ENCODE peak calls at places on chromosomes 11 and 22, in eight cellular contexts. One of them, this sample, is unnamed. For H3K27me3 and H3K9me3, the result is how much of the 10 kb centered on the place peaks cover.

GRCh38 chr11:118252688-118253087 is 523 bp upstream of the MPZL3 start:
- DNase-seq in suprapubic skin: no peak
- DNase-seq in cardiac muscle cell: no peak
- DNase-seq in ovary: no peak
- DNase-seq in colonic mucosa: no peak
- DNase-seq in endodermal cell: no peak
- DNase-seq in DND-41: no peak
- DNase-seq in GM23248: no peak
- DNase-seq in this sample: no peak

GRCh38 chr11:68118753-68119448 is 2.3 kb downstream of the CHKA start:
- DNase-seq in suprapubic skin: peak
- DNase-seq in cardiac muscle cell: peak
- DNase-seq in ovary: no peak
- DNase-seq in colonic mucosa: no peak
- DNase-seq in endodermal cell: no peak
- DNase-seq in DND-41: no peak
- DNase-seq in GM23248: no peak
- DNase-seq in this sample: peak

GRCh38 chr22:35899736-35900135 is 128.9 kb downstream of the RBFOX2 start:
- DNase-seq in suprapubic skin: no peak
- DNase-seq in cardiac muscle cell: no peak
- DNase-seq in ovary: no peak
- DNase-seq in colonic mucosa: no peak
- DNase-seq in endodermal cell: no peak
- DNase-seq in DND-41: no peak
- DNase-seq in GM23248: no peak
- DNase-seq in this sample: no peak

GRCh38 chr11:8357891-8358566 is 94.4 kb upstream of the LMO1 start:
- DNase-seq in suprapubic skin: no peak
- DNase-seq in cardiac muscle cell: no peak
- DNase-seq in ovary: no peak
- DNase-seq in colonic mucosa: no peak
- DNase-seq in endodermal cell: peak
- DNase-seq in DND-41: no peak
- DNase-seq in GM23248: no peak
- DNase-seq in this sample: no peak

GRCh38 chr11:103662880-103663279 is 373.6 kb upstream of the DDI1 start:
- DNase-seq in suprapubic skin: no peak
- DNase-seq in cardiac muscle cell: no peak
- DNase-seq in ovary: no peak
- DNase-seq in colonic mucosa: no peak
- DNase-seq in endodermal cell: no peak
- DNase-seq in DND-41: peak
- DNase-seq in GM23248: no peak
- DNase-seq in this sample: no peak

GRCh38 chr11:17978553-17979287 is 34.1 kb downstream of the SERGEF start:
- DNase-seq in suprapubic skin: no peak
- DNase-seq in cardiac muscle cell: peak
- DNase-seq in ovary: no peak
- DNase-seq in colonic mucosa: peak
- DNase-seq in endodermal cell: peak
- DNase-seq in DND-41: peak
- DNase-seq in GM23248: peak
- DNase-seq in this sample: peak

GRCh38 chr22:45493286-45493771 is 9.4 kb upstream of the FBLN1 start:
- DNase-seq in suprapubic skin: no peak
- DNase-seq in cardiac muscle cell: no peak
- DNase-seq in ovary: peak
- DNase-seq in colonic mucosa: no peak
- DNase-seq in endodermal cell: peak
- DNase-seq in DND-41: no peak
- DNase-seq in GM23248: peak
- DNase-seq in this sample: no peak

GRCh38 chr22:31726692-31727091 is 23.2 kb downstream of the PRR14L start:
- DNase-seq in suprapubic skin: no peak
- DNase-seq in cardiac muscle cell: no peak
- DNase-seq in ovary: no peak
- DNase-seq in colonic mucosa: no peak
- DNase-seq in endodermal cell: no peak
- DNase-seq in DND-41: no peak
- DNase-seq in GM23248: no peak
- DNase-seq in this sample: no peak

GRCh38 chr22:37742374-37743092 is 45.7 kb downstream of the TRIOBP start:
- DNase-seq in suprapubic skin: no peak
- DNase-seq in cardiac muscle cell: no peak
- DNase-seq in ovary: peak
- DNase-seq in colonic mucosa: no peak
- DNase-seq in endodermal cell: no peak
- DNase-seq in DND-41: no peak
- DNase-seq in GM23248: peak
- DNase-seq in this sample: no peak

GRCh38 chr22:27801616-27802388 is at the start of gene MN1:
- DNase-seq in suprapubic skin: no peak
- DNase-seq in cardiac muscle cell: peak
- DNase-seq in ovary: peak
- DNase-seq in colonic mucosa: peak
- DNase-seq in endodermal cell: peak
- DNase-seq in DND-41: no peak
- DNase-seq in GM23248: peak
- DNase-seq in this sample: peak

GRCh38 chr22:43479311-43479710 is 67.5 kb downstream of the MPPED1 start:
- DNase-seq in suprapubic skin: no peak
- DNase-seq in cardiac muscle cell: no peak
- DNase-seq in ovary: no peak
- DNase-seq in colonic mucosa: no peak
- DNase-seq in endodermal cell: no peak
- DNase-seq in DND-41: no peak
- DNase-seq in GM23248: no peak
- DNase-seq in this sample: no peak

GRCh38 chr11:3200388-3201111 is 18.1 kb downstream of the MRGPRG start:
- DNase-seq in suprapubic skin: peak
- DNase-seq in cardiac muscle cell: no peak
- DNase-seq in ovary: no peak
- DNase-seq in colonic mucosa: no peak
- DNase-seq in endodermal cell: peak
- DNase-seq in DND-41: no peak
- DNase-seq in GM23248: no peak
- DNase-seq in this sample: peak

GRCh38 chr11:65574147-65574962 is 1.5 kb upstream of the EHBP1L1 start:
- DNase-seq in suprapubic skin: peak
- DNase-seq in cardiac muscle cell: peak
- DNase-seq in ovary: peak
- DNase-seq in colonic mucosa: peak
- DNase-seq in endodermal cell: peak
- DNase-seq in DND-41: peak
- DNase-seq in GM23248: peak
- DNase-seq in this sample: peak

GRCh38 chr11:18775492-18776292 is 15.9 kb downstream of the PTPN5 start:
- DNase-seq in suprapubic skin: no peak
- DNase-seq in cardiac muscle cell: peak
- DNase-seq in ovary: no peak
- DNase-seq in colonic mucosa: peak
- DNase-seq in endodermal cell: peak
- DNase-seq in DND-41: peak
- DNase-seq in GM23248: peak
- DNase-seq in this sample: peak

GRCh38 chr22:23168381-23169031 is 11.8 kb upstream of the BCR start:
- DNase-seq in suprapubic skin: no peak
- DNase-seq in cardiac muscle cell: no peak
- DNase-seq in ovary: no peak
- DNase-seq in colonic mucosa: no peak
- DNase-seq in endodermal cell: no peak
- DNase-seq in DND-41: no peak
- DNase-seq in GM23248: no peak
- DNase-seq in this sample: no peak

GRCh38 chr11:26950260-26950719 is 43.6 kb upstream of the FIBIN start:
- DNase-seq in suprapubic skin: no peak
- DNase-seq in cardiac muscle cell: no peak
- DNase-seq in ovary: no peak
- DNase-seq in colonic mucosa: peak
- DNase-seq in endodermal cell: no peak
- DNase-seq in DND-41: no peak
- DNase-seq in GM23248: peak
- DNase-seq in this sample: peak

GRCh38 chr11:45538363-45538762 is 127.1 kb downstream of the CHST1 start:
- DNase-seq in suprapubic skin: no peak
- DNase-seq in cardiac muscle cell: no peak
- DNase-seq in ovary: no peak
- DNase-seq in colonic mucosa: no peak
- DNase-seq in endodermal cell: no peak
- DNase-seq in DND-41: no peak
- DNase-seq in GM23248: no peak
- DNase-seq in this sample: no peak

GRCh38 chr22:47193606-47194316 is 431.3 kb downstream of the TBC1D22A start:
- DNase-seq in suprapubic skin: peak
- DNase-seq in cardiac muscle cell: no peak
- DNase-seq in ovary: peak
- DNase-seq in colonic mucosa: peak
- DNase-seq in endodermal cell: peak
- DNase-seq in DND-41: no peak
- DNase-seq in GM23248: no peak
- DNase-seq in this sample: no peak

GRCh38 chr11:15716550-15716949 is 601.8 kb downstream of the INSC start:
- DNase-seq in suprapubic skin: no peak
- DNase-seq in cardiac muscle cell: no peak
- DNase-seq in ovary: no peak
- DNase-seq in colonic mucosa: no peak
- DNase-seq in endodermal cell: peak
- DNase-seq in DND-41: no peak
- DNase-seq in GM23248: no peak
- DNase-seq in this sample: no peak

GRCh38 chr11:119874660-119875238 is 145.7 kb upstream of the NECTIN1 start:
- DNase-seq in suprapubic skin: no peak
- DNase-seq in cardiac muscle cell: no peak
- DNase-seq in ovary: no peak
- DNase-seq in colonic mucosa: no peak
- DNase-seq in endodermal cell: peak
- DNase-seq in DND-41: no peak
- DNase-seq in GM23248: no peak
- DNase-seq in this sample: no peak
- H3K27me3 ChIP-seq in suprapubic skin: under half
- H3K27me3 ChIP-seq in cardiac muscle cell: under half
- H3K27me3 ChIP-seq in ovary: under half
- H3K27me3 ChIP-seq in colonic mucosa: under half
- H3K27me3 ChIP-seq in endodermal cell: under half
- H3K27me3 ChIP-seq in DND-41: under half
- H3K27me3 ChIP-seq in GM23248: under half
- H3K27me3 ChIP-seq in this sample: under half

GRCh38 chr22:39486951-39487825 is 14.9 kb upstream of the MIEF1 start:
- DNase-seq in suprapubic skin: no peak
- DNase-seq in cardiac muscle cell: no peak
- DNase-seq in ovary: no peak
- DNase-seq in colonic mucosa: no peak
- DNase-seq in endodermal cell: no peak
- DNase-seq in DND-41: no peak
- DNase-seq in GM23248: peak
- DNase-seq in this sample: no peak
- H3K9me3 ChIP-seq in suprapubic skin: under half
- H3K9me3 ChIP-seq in cardiac muscle cell: under half
- H3K9me3 ChIP-seq in ovary: under half
- H3K9me3 ChIP-seq in colonic mucosa: under half
- H3K9me3 ChIP-seq in endodermal cell: under half
- H3K9me3 ChIP-seq in DND-41: under half
- H3K9me3 ChIP-seq in GM23248: under half
- H3K9me3 ChIP-seq in this sample: under half

GRCh38 chr22:39232246-39232645 is 12.5 kb downstream of the PDGFB start:
- DNase-seq in suprapubic skin: no peak
- DNase-seq in cardiac muscle cell: no peak
- DNase-seq in ovary: no peak
- DNase-seq in colonic mucosa: no peak
- DNase-seq in endodermal cell: no peak
- DNase-seq in DND-41: no peak
- DNase-seq in GM23248: no peak
- DNase-seq in this sample: no peak
- H3K27me3 ChIP-seq in suprapubic skin: under half
- H3K27me3 ChIP-seq in cardiac muscle cell: under half
- H3K27me3 ChIP-seq in ovary: under half
- H3K27me3 ChIP-seq in colonic mucosa: under half
- H3K27me3 ChIP-seq in endodermal cell: under half
- H3K27me3 ChIP-seq in DND-41: half or more
- H3K27me3 ChIP-seq in GM23248: under half
- H3K27me3 ChIP-seq in this sample: half or more

GRCh38 chr22:17817511-17818065 is 43.3 kb upstream of the BID start:
- DNase-seq in suprapubic skin: no peak
- DNase-seq in cardiac muscle cell: no peak
- DNase-seq in ovary: no peak
- DNase-seq in colonic mucosa: no peak
- DNase-seq in endodermal cell: no peak
- DNase-seq in DND-41: no peak
- DNase-seq in GM23248: no peak
- DNase-seq in this sample: no peak
- H3K9me3 ChIP-seq in suprapubic skin: under half
- H3K9me3 ChIP-seq in cardiac muscle cell: under half
- H3K9me3 ChIP-seq in ovary: under half
- H3K9me3 ChIP-seq in colonic mucosa: under half
- H3K9me3 ChIP-seq in endodermal cell: under half
- H3K9me3 ChIP-seq in DND-41: under half
- H3K9me3 ChIP-seq in GM23248: under half
- H3K9me3 ChIP-seq in this sample: under half

GRCh38 chr11:64522843-64523242 is 68.2 kb upstream of the SLC22A12 start:
- DNase-seq in suprapubic skin: no peak
- DNase-seq in cardiac muscle cell: no peak
- DNase-seq in ovary: no peak
- DNase-seq in colonic mucosa: no peak
- DNase-seq in endodermal cell: no peak
- DNase-seq in DND-41: no peak
- DNase-seq in GM23248: no peak
- DNase-seq in this sample: no peak
- H3K27me3 ChIP-seq in suprapubic skin: half or more
- H3K27me3 ChIP-seq in cardiac muscle cell: under half
- H3K27me3 ChIP-seq in ovary: under half
- H3K27me3 ChIP-seq in colonic mucosa: under half
- H3K27me3 ChIP-seq in endodermal cell: half or more
- H3K27me3 ChIP-seq in DND-41: under half
- H3K27me3 ChIP-seq in GM23248: under half
- H3K27me3 ChIP-seq in this sample: under half

DNA sequence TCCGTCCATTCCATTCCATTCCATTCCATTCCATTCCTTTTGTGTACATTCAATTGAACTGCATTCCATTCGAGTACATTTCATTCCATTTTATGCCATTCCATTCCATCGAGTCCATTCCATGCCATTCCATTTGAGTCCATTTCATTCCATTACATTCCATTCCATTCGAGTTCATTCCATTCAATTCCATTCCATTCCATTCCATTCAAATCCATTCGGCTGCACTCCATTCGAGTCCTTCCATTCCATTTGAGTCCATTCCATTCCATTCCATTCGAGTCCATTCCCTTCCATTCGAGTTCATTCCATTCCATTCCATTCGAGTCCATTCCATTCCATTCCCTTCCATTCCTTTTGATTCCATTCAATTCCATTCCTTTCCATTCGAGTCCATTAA is 4800.6 kb upstream of the OR11H1 start:
- DNase-seq in suprapubic skin: no peak
- DNase-seq in cardiac muscle cell: no peak
- DNase-seq in ovary: no peak
- DNase-seq in colonic mucosa: no peak
- DNase-seq in endodermal cell: no peak
- DNase-seq in DND-41: no peak
- DNase-seq in GM23248: no peak
- DNase-seq in this sample: no peak
- H3K9me3 ChIP-seq in suprapubic skin: half or more
- H3K9me3 ChIP-seq in cardiac muscle cell: under half
- H3K9me3 ChIP-seq in ovary: under half
- H3K9me3 ChIP-seq in colonic mucosa: under half
- H3K9me3 ChIP-seq in endodermal cell: half or more
- H3K9me3 ChIP-seq in DND-41: half or more
- H3K9me3 ChIP-seq in GM23248: under half
- H3K9me3 ChIP-seq in this sample: under half

This sample was measured in transverse colon.